ENCODE peak calls at places on chromosomes 12 and 14, in six cellular contexts. N, M, V, Z, H and F are unnamed samples.

GRCh38 chr12:25829192-25829591 is 129.3 kb upstream of the RASSF8 start:
- DNase-seq in H (peak; percentile 70), M (peak; percentile 19), N (no peak), Z (no peak), V (no peak), F (peak; percentile 16)

GRCh38 chr12:34347367-34347766 is 325.1 kb downstream of the ALG10 start:
- DNase-seq in V (no peak), N (no peak), H (no peak), M (no peak), Z (no peak), F (no peak)

GRCh38 chr12:121248611-121249010 is 38.7 kb downstream of the P2RX4 start:
- DNase-seq in Z (no peak), M (no peak), H (no peak), N (no peak), V (no peak), F (no peak)

GRCh38 chr12:3016191-3016590 is 57.0 kb downstream of the TEAD4 start:
- DNase-seq in M (no peak), V (no peak), H (no peak), Z (no peak), N (no peak), F (no peak)

GRCh38 chr12:126337556-126337955 is 1272.3 kb downstream of the AACS start:
- DNase-seq in Z (no peak), M (peak; percentile 8), N (no peak), H (no peak), V (no peak), F (peak; percentile 26)

GRCh38 chr14:83816755-83817154 is 1713.2 kb upstream of the FLRT2 start:
- DNase-seq in N (no peak), V (no peak), M (no peak), Z (no peak), H (no peak), F (peak; percentile 18)

GRCh38 chr12:39272934-39273770 is 169.8 kb downstream of the KIF21A start:
- DNase-seq in N (peak; percentile 39), Z (peak; percentile 39), V (peak; percentile 8), H (no peak), M (peak; percentile 47), F (peak; percentile 54)

GRCh38 chr14:104520620-104521410 is 58.7 kb upstream of the C14orf180 start:
- DNase-seq in V (no peak), M (no peak), N (no peak), H (peak; percentile 4), Z (no peak), F (no peak)

GRCh38 chr14:95274283-95274682 is 45.4 kb downstream of the CLMN start:
- DNase-seq in N (no peak), H (no peak), V (no peak), M (no peak), Z (no peak), F (no peak)

GRCh38 chr14:32571995-32572866 is 243.1 kb downstream of the AKAP6 start:
- DNase-seq in M (no peak), Z (no peak), H (no peak), N (no peak), V (no peak), F (peak; percentile 33)

GRCh38 chr12:97464241-97465011 is 1.8 kb downstream of the RMST start:
- DNase-seq in Z (no peak), N (no peak), V (no peak), H (no peak), M (no peak), F (peak; percentile 28)

GRCh38 chr12:78612224-78612623 is 252.3 kb upstream of the SYT1 start:
- DNase-seq in V (no peak), N (no peak), M (no peak), H (no peak), Z (no peak), F (no peak)